ENCODE peak calls at places on chromosomes 16 and 17, in ten cellular contexts. K is EH; J is HuH-7.5; C is NCI-H187; S is fibroblast of mammary gland; D is HS-5; V is T-helper 9 cell; A is activated naive CD4-positive, alpha-beta T cell; P is ovary; B is ACHN. Y is an unnamed sample.

GRCh38 chr16:82047374-82047773 is 12.3 kb downstream of the HSD17B2 start:
- DNase-seq in K (no peak), J (no peak), C (no peak), S (no peak), D (no peak), V (no peak), A (no peak), P (no peak), B (no peak), Y (no peak)

GRCh38 chr16:70444249-70445063 is 5.6 kb upstream of the ST3GAL2 start:
- DNase-seq in K (no peak), J (no peak), C (no peak), S (no peak), D (no peak), V (no peak), A (no peak), P (no peak), B (no peak), Y (no peak)

GRCh38 chr17:75832164-75832651 is 12.0 kb downstream of the UNC13D start:
- DNase-seq in K (peak; percentile 76), J (no peak), C (no peak), S (peak; percentile 91), D (peak; percentile 71), V (peak; percentile 37), A (no peak), P (no peak), B (no peak), Y (no peak)

GRCh38 chr17:61411944-61412859 is 12.6 kb downstream of the TBX2 start:
- DNase-seq in K (peak; percentile 85), J (peak; percentile 100), C (peak; percentile 57), S (peak; percentile 77), D (peak; percentile 43), V (peak; percentile 74), A (peak; percentile 44), P (peak; percentile 84), B (peak; percentile 86), Y (peak; percentile 88)

GRCh38 chr17:21098934-21099687 is 27.7 kb upstream of the DHRS7B start:
- DNase-seq in K (peak; percentile 84), J (peak; percentile 16), C (peak; percentile 59), S (peak; percentile 83), D (peak; percentile 80), V (peak; percentile 42), A (no peak), P (no peak), B (peak; percentile 87), Y (peak; percentile 97)

GRCh38 chr17:21318439-21318838 is 33.9 kb downstream of the MAP2K3 start:
- DNase-seq in K (no peak), J (no peak), C (no peak), S (no peak), D (no peak), V (no peak), A (no peak), P (peak; percentile 9), B (no peak), Y (peak; percentile 66)

GRCh38 chr17:77346765-77347164 is 206.0 kb downstream of the SEC14L1 start:
- DNase-seq in K (no peak), J (no peak), C (no peak), S (no peak), D (no peak), V (no peak), A (no peak), P (no peak), B (no peak), Y (no peak)

GRCh38 chr17:80646328-80646727 is 101.7 kb downstream of the RPTOR start:
- DNase-seq in K (no peak), J (no peak), C (peak; percentile 44), S (no peak), D (no peak), V (no peak), A (no peak), P (no peak), B (no peak), Y (no peak)

GRCh38 chr17:74369221-74369620 is 1.9 kb downstream of the GPR142 start:
- DNase-seq in K (no peak), J (no peak), C (no peak), S (no peak), D (no peak), V (peak; percentile 50), A (no peak), P (no peak), B (no peak), Y (no peak)

GRCh38 chr16:1420111-1420539 is 422 bp downstream of the UQCC4 start:
- DNase-seq in K (no peak), J (no peak), C (no peak), S (no peak), D (no peak), V (no peak), A (no peak), P (peak; percentile 28), B (no peak), Y (no peak)

GRCh38 chr16:81447383-81448101 is 2.9 kb downstream of the CMIP start:
- DNase-seq in K (no peak), J (peak; percentile 40), C (no peak), S (no peak), D (no peak), V (no peak), A (no peak), P (no peak), B (no peak), Y (peak; percentile 52)

GRCh38 chr16:10870137-10870776 is 6.7 kb upstream of the CIITA start:
- DNase-seq in K (no peak), J (no peak), C (no peak), S (no peak), D (no peak), V (no peak), A (no peak), P (no peak), B (no peak), Y (no peak)

GRCh38 chr17:15882058-15882720 is 62.7 kb upstream of the ADORA2B start:
- DNase-seq in K (no peak), J (no peak), C (no peak), S (no peak), D (no peak), V (no peak), A (no peak), P (no peak), B (no peak), Y (peak; percentile 70)

GRCh38 chr17:12365805-12366204 is 299.9 kb upstream of the MYOCD start:
- DNase-seq in K (peak; percentile 57), J (no peak), C (no peak), S (peak; percentile 49), D (no peak), V (no peak), A (no peak), P (no peak), B (no peak), Y (no peak)

GRCh38 chr17:46764709-46765401 is 53.6 kb downstream of the WNT3 start:
- DNase-seq in K (peak; percentile 99), J (no peak), C (no peak), S (peak; percentile 86), D (peak; percentile 84), V (no peak), A (no peak), P (no peak), B (no peak), Y (peak; percentile 56)

GRCh38 chr16:68370921-68371651 is 60.3 kb downstream of the PRMT7 start:
- DNase-seq in K (no peak), J (no peak), C (no peak), S (no peak), D (no peak), V (no peak), A (no peak), P (no peak), B (no peak), Y (no peak)

GRCh38 chr17:67841992-67842391 is 16.7 kb downstream of the BPTF start:
- DNase-seq in K (no peak), J (no peak), C (no peak), S (no peak), D (no peak), V (no peak), A (no peak), P (no peak), B (no peak), Y (no peak)

GRCh38 chr17:79757140-79757745 is 20.7 kb upstream of the CBX2 start:
- DNase-seq in K (no peak), J (no peak), C (no peak), S (no peak), D (no peak), V (no peak), A (no peak), P (no peak), B (no peak), Y (no peak)

Y was measured in ELF-1.